ENCODE peak calls at places on chromosomes 2 and 18, in six cellular contexts. O, D, G, K, I and C are unnamed samples.
A peak's percentile ranks its signal among the peaks of the same experiment; 100 is the strongest.

GRCh38 chr2:158967731-158968395 is 577 bp upstream of the TANC1 start:
- DNase-seq in D (peak; percentile 66), I (no peak), O (peak; percentile 64), G (peak; percentile 61), K (no peak), C (no peak)

GRCh38 chr2:116953-117352 is 70.6 kb upstream of the FAM110C start:
- DNase-seq in D (no peak), O (no peak), K (no peak), G (no peak), I (no peak), C (no peak)

GRCh38 chr2:88834376-88834775 is 142.9 kb downstream of the RPIA start:
- DNase-seq in I (no peak), O (no peak), D (no peak), G (no peak), K (no peak), C (no peak)

GRCh38 chr2:224160917-224161316 is 121.8 kb upstream of the SERPINE2 start:
- DNase-seq in O (no peak), D (peak; percentile 30), I (no peak), G (no peak), K (no peak), C (no peak)

GRCh38 chr2:43358688-43359201 is 132.3 kb upstream of the ZFP36L2 start:
- DNase-seq in I (no peak), O (no peak), G (no peak), K (no peak), D (peak; percentile 21), C (no peak)

GRCh38 chr2:207156451-207157161 is 9.1 kb downstream of the KLF7 start:
- DNase-seq in I (no peak), G (no peak), K (no peak), D (no peak), O (no peak), C (no peak)

GRCh38 chr2:235270951-235271350 is 222.9 kb upstream of the AGAP1 start:
- DNase-seq in G (no peak), K (peak; percentile 87), I (peak; percentile 72), O (no peak), D (peak; percentile 70), C (no peak)

GRCh38 chr2:239934571-239935171 is 90.5 kb downstream of the NDUFA10 start:
- DNase-seq in G (peak; percentile 70), I (peak; percentile 34), O (peak; percentile 67), K (peak; percentile 83), D (peak; percentile 39), C (peak; percentile 81)

GRCh38 chr2:236578980-236579745 is 9.5 kb downstream of the ACKR3 start:
- DNase-seq in D (no peak), K (no peak), G (no peak), O (peak; percentile 39), I (no peak), C (no peak)

GRCh38 chr2:73285162-73285739 is 973 bp upstream of the FBXO41 start:
- DNase-seq in K (peak; percentile 97), I (peak; percentile 67), O (no peak), D (no peak), G (no peak), C (peak; percentile 60)

GRCh38 chr18:75170022-75170789 is 38.7 kb downstream of the PTGR3 start:
- DNase-seq in I (no peak), O (no peak), K (no peak), D (no peak), G (no peak), C (no peak)

GRCh38 chr2:219570924-219571310 is 422 bp downstream of the OBSL1 start:
- DNase-seq in D (peak; percentile 12), G (no peak), K (peak; percentile 50), I (no peak), O (peak; percentile 66), C (no peak)

GRCh38 chr2:177783835-177784448 is 288.6 kb downstream of the PDE11A start:
- DNase-seq in O (no peak), G (no peak), K (peak; percentile 85), D (peak; percentile 51), I (no peak), C (no peak)

GRCh38 chr2:2271471-2271941 is 59.6 kb downstream of the MYT1L start:
- DNase-seq in D (no peak), O (peak; percentile 12), I (no peak), G (no peak), K (peak; percentile 20), C (no peak)

GRCh38 chr18:47100214-47100831 is 50.0 kb downstream of the HDHD2 start:
- DNase-seq in O (peak; percentile 72), G (peak; percentile 78), K (peak; percentile 41), I (peak; percentile 23), D (peak; percentile 60), C (no peak)

GRCh38 chr2:30721241-30721640 is 86.0 kb downstream of the CAPN13 start:
- DNase-seq in K (no peak), O (no peak), D (no peak), I (no peak), G (peak; percentile 10), C (peak; percentile 21)

GRCh38 chr2:85393836-85394235 is 16.3 kb downstream of the CAPG start:
- DNase-seq in G (no peak), D (peak; percentile 36), K (no peak), I (no peak), O (no peak), C (no peak)

GRCh38 chr18:59697236-59697932 is at the start of gene CCBE1:
- DNase-seq in I (no peak), D (peak; percentile 71), K (no peak), O (peak; percentile 78), G (peak; percentile 86), C (no peak)

GRCh38 chr2:5695641-5696350 is 3.6 kb downstream of the SOX11 start:
- DNase-seq in O (peak; percentile 60), I (no peak), D (peak; percentile 55), G (peak; percentile 67), K (no peak), C (no peak)

GRCh38 chr18:78974115-78974740 is 5.4 kb upstream of the SALL3 start:
- DNase-seq in I (no peak), D (no peak), G (peak; percentile 66), K (no peak), O (no peak), C (no peak)

GRCh38 chr2:160752475-160753330 is 259.1 kb upstream of the RBMS1 start:
- DNase-seq in I (no peak), K (no peak), G (no peak), O (no peak), D (peak; percentile 64), C (no peak)

GRCh38 chr2:229133155-229133772 is 137.8 kb downstream of the PID1 start:
- DNase-seq in I (peak; percentile 13), D (peak; percentile 12), O (peak; percentile 60), G (no peak), K (peak; percentile 41), C (no peak)

GRCh38 chr2:54416166-54416798 is 39.8 kb upstream of the SPTBN1 start:
- DNase-seq in D (peak; percentile 37), K (no peak), I (no peak), O (peak; percentile 12), G (no peak), C (no peak)

GRCh38 chr2:193738892-193739291 is 1544.2 kb upstream of the TMEFF2 start:
- DNase-seq in O (no peak), K (no peak), D (no peak), I (no peak), G (peak; percentile 33), C (no peak)

GRCh38 chr2:40554665-40555294 is 102.9 kb upstream of the SLC8A1 start:
- DNase-seq in D (peak; percentile 38), G (peak; percentile 66), I (peak; percentile 35), K (peak; percentile 69), O (peak; percentile 68), C (peak; percentile 51)

GRCh38 chr18:70195852-70196434 is 9.5 kb downstream of the RTTN start:
- DNase-seq in D (peak; percentile 70), I (peak; percentile 37), G (no peak), K (peak; percentile 53), O (peak; percentile 68), C (no peak)

GRCh38 chr2:61210332-61210981 is 48.5 kb downstream of the C2orf74 start:
- DNase-seq in I (peak; percentile 40), K (peak; percentile 40), D (peak; percentile 87), G (no peak), O (peak; percentile 32), C (no peak)

GRCh38 chr18:74963820-74964446 is 245.0 kb downstream of the PTGR3 start:
- DNase-seq in K (peak; percentile 55), I (peak; percentile 23), G (peak; percentile 45), O (peak; percentile 43), D (peak; percentile 56), C (no peak)

GRCh38 chr18:6681331-6681875 is 48.1 kb upstream of the ARHGAP28 start:
- DNase-seq in D (peak; percentile 2), K (no peak), I (no peak), G (no peak), O (peak; percentile 22), C (no peak)

GRCh38 chr2:174332607-174333001 is 2.1 kb upstream of the SP9 start:
- DNase-seq in O (no peak), G (peak; percentile 73), D (no peak), K (peak; percentile 28), I (no peak), C (no peak)
- TF ChIP-seq CTCF in O (no peak), G (peak; percentile 31), D (no peak), K (no peak), I (no peak), C (no peak)

GRCh38 chr2:121118951-121119350 is 166.1 kb downstream of the TFCP2L1 start:
- DNase-seq in I (no peak), G (no peak), O (no peak), K (no peak), D (no peak), C (no peak)
- TF ChIP-seq CTCF in I (no peak), G (no peak), O (no peak), K (no peak), D (no peak), C (no peak)

DNA sequence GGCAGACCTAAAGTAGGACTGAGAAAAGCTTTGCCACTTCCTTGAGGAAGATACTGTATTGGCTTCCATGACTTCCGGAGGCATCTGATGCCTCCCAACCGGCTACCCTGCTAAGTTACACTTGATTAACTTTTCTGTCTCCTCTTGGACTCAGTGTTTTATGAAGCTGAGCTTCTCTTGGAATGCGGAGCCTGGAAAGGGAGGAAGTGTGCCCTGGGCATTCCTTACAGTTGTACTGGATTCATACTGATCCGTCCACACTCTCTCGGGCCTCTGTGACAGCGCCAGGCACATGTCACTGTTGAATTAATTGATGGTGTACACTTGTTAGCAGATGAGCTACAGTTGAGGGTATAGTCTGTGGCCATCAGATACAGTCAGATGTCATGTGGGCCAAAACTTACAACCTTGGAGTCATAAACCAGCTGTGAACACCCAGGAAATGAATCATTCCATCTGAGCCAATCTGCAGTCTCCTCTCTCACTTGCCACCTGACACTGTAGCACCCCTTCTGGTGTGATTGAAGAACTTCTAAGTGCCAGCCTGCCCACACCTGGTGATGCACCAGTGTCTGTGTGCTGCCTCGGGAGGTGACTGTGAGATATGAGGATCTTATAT is 122.5 kb downstream of the FHOD3 start:
- DNase-seq in G (no peak), K (peak; percentile 27), I (no peak), O (peak; percentile 28), D (peak; percentile 21), C (no peak)
- TF ChIP-seq CTCF in G (peak; percentile 47), K (peak; percentile 21), I (no peak), O (no peak), D (no peak), C (no peak)

DNA sequence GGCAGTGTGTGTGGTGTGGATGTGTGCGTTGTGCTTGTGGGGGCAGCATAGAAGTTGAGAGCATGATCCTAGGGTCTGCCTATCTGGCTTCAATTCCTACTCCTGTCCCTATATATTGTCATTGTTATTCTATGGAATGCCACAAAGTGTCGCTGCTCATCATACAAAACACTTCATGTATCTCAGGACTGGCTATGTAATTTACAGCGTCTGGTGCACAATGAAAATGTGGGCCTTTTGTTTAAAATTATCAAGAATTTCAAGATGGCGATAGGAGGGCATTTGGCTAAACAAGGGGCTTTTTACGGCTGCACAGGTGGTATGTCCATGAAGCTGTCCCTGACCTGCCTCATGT is 3.4 kb downstream of the SERPINB2 start:
- DNase-seq in K (peak; percentile 51), D (peak; percentile 18), O (no peak), I (no peak), G (no peak), C (no peak)
- TF ChIP-seq CTCF in K (no peak), D (peak; percentile 14), O (peak; percentile 21), I (peak; percentile 62), G (peak; percentile 25), C (peak; percentile 51)